ENCODE peak calls at places on chromosomes 13 and 19, in six cellular contexts. K is left ventricle myocardium inferior, L is tibial artery, N is A549, T is neural progenitor cell, Q is cardiac muscle cell. W is an unnamed sample.
A peak's percentile ranks its signal among the peaks of the same experiment; 100 is the strongest.

GRCh38 chr13:50129923-50130685 is 114.9 kb downstream of the KCNRG start:
- DNase-seq in L (peak; percentile 80), K (peak; percentile 37), Q (peak; percentile 61), T (peak; percentile 76), N (peak; percentile 6), W (no peak)

GRCh38 chr13:48737689-48738088 is 84.0 kb downstream of the CYSLTR2 start:
- DNase-seq in T (no peak), N (no peak), K (no peak), L (no peak), Q (no peak), W (no peak)

GRCh38 chr13:46648166-46648607 is 95.2 kb downstream of the LRCH1 start:
- DNase-seq in T (peak; percentile 39), K (no peak), N (no peak), Q (no peak), L (no peak), W (peak; percentile 19)

GRCh38 chr19:49906879-49907564 is 10.3 kb upstream of the IL4I1 start:
- DNase-seq in T (no peak), L (no peak), N (no peak), K (no peak), Q (no peak), W (no peak)

GRCh38 chr13:32426191-32426980 is 1.5 kb downstream of the N4BP2L1 start:
- DNase-seq in L (no peak), T (no peak), Q (no peak), N (no peak), K (no peak), W (no peak)

GRCh38 chr13:42039946-42040729 is 8.3 kb upstream of the DGKH start:
- DNase-seq in K (peak; percentile 95), T (peak; percentile 87), Q (peak; percentile 94), L (peak; percentile 90), N (peak; percentile 67), W (peak; percentile 49)

GRCh38 chr19:35755550-35756371 is 1.1 kb downstream of the HSPB6 start:
- DNase-seq in K (peak; percentile 90), L (peak; percentile 87), N (no peak), T (peak; percentile 47), Q (peak; percentile 92), W (no peak)

GRCh38 chr13:74131206-74131605 is 3.0 kb downstream of the KLF12 start:
- DNase-seq in L (no peak), T (no peak), N (no peak), K (no peak), Q (no peak), W (no peak)

GRCh38 chr13:110353339-110353977 is 46.4 kb downstream of the COL4A2 start:
- DNase-seq in N (no peak), T (no peak), K (no peak), Q (no peak), L (no peak), W (no peak)

GRCh38 chr19:7348587-7349230 is at the start of gene ARHGEF18:
- DNase-seq in K (peak; percentile 23), Q (no peak), T (no peak), N (no peak), L (peak; percentile 35), W (no peak)

GRCh38 chr13:100608906-100609305 is 20.3 kb upstream of the GGACT start:
- DNase-seq in T (no peak), L (no peak), N (no peak), Q (no peak), K (no peak), W (no peak)

GRCh38 chr13:103328899-103329298 is 262.7 kb upstream of the SLC10A2 start:
- DNase-seq in Q (peak; percentile 18), K (no peak), T (no peak), N (no peak), L (no peak), W (no peak)

GRCh38 chr13:20332361-20333096 is 100.4 kb upstream of the GJB6 start:
- DNase-seq in T (no peak), Q (peak; percentile 47), K (no peak), L (peak; percentile 42), N (no peak), W (no peak)

GRCh38 chr19:51644636-51645271 is 1.9 kb downstream of the SIGLEC14 start:
- DNase-seq in K (no peak), Q (peak; percentile 1), N (no peak), T (no peak), L (no peak), W (no peak)

GRCh38 chr19:17562097-17562496 is 6.6 kb downstream of the COLGALT1 start:
- DNase-seq in L (no peak), Q (no peak), N (no peak), T (no peak), K (no peak), W (no peak)

GRCh38 chr19:15436012-15436825 is 13.5 kb downstream of the WIZ start:
- DNase-seq in N (no peak), K (no peak), Q (no peak), T (no peak), L (no peak), W (no peak)

GRCh38 chr19:41555752-41556151 is 20.2 kb upstream of the CEACAM21 start:
- DNase-seq in L (no peak), K (no peak), T (no peak), N (no peak), Q (no peak), W (no peak)

GRCh38 chr19:49930483-49931011 is 1.2 kb upstream of the NUP62 start:
- DNase-seq in L (no peak), T (no peak), K (peak; percentile 34), Q (peak; percentile 27), N (no peak), W (peak; percentile 11)

GRCh38 chr19:1000095-1000494 is at the start of gene GRIN3B:
- DNase-seq in N (peak; percentile 80), T (peak; percentile 90), K (no peak), L (no peak), Q (peak; percentile 50), W (no peak)

GRCh38 chr19:50478901-50479715 is 2.5 kb upstream of the GARIN5A start:
- DNase-seq in N (peak; percentile 92), K (no peak), L (no peak), Q (peak; percentile 49), T (peak; percentile 59), W (no peak)

GRCh38 chr13:81987159-81987558 is 1646.2 kb upstream of the SPRY2 start:
- DNase-seq in L (no peak), K (no peak), Q (no peak), N (no peak), T (peak; percentile 29), W (no peak)

DNA sequence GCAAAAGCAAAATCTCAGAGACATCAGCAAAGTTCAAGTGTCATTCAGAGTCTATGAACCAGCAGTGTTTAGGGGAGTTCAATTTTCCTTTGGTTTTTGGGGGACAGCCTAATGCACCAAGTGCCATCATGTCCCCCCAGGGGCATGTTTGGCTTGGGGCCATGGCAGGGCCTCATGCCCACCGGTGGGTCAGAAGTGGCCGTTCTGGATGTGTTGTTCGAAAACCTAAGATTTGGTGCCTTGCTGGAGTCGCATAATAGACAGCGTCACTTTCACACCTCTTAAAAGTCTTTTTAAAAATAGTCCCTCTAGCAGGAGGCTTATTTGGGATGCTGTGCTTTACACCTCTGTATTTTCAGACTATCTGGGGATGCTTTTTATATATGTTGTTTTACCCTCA is 250.1 kb downstream of the ZNF536 start:
- DNase-seq in N (no peak), Q (no peak), K (no peak), L (no peak), T (no peak), W (no peak)
- H3K27ac ChIP-seq in N (no peak overlapping the region), Q (no peak overlapping the region), K (no peak overlapping the region), L (no peak overlapping the region), T (no peak overlapping the region), W (no peak overlapping the region)

GRCh38 chr19:14000691-14001365 is 5.3 kb downstream of the RFX1 start:
- DNase-seq in T (no peak), K (peak; percentile 9), Q (no peak), L (no peak), N (no peak), W (no peak)
- H3K4me1 ChIP-seq in T (no peaks in the 10 kb centered on the region), K (peaks cover 50% of the 10 kb centered on the region), Q (no peaks in the 10 kb centered on the region), L (peaks cover 33% of the 10 kb centered on the region), N (peaks cover 14% of the 10 kb centered on the region), W (no peaks in the 10 kb centered on the region)

GRCh38 chr19:54186351-54186750 is 3.0 kb downstream of the MBOAT7 start:
- DNase-seq in L (no peak), T (no peak), Q (no peak), K (no peak), N (no peak), W (no peak)
- H3K27ac ChIP-seq in L (no peak overlapping the region), T (no peak overlapping the region), Q (no peak overlapping the region), K (no peak overlapping the region), N (no peak overlapping the region), W (no peak overlapping the region)

GRCh38 chr19:19460761-19461265 is 54.5 kb downstream of the TSSK6 start:
- DNase-seq in L (peak; percentile 78), Q (peak; percentile 48), K (peak; percentile 69), N (no peak), T (peak; percentile 47), W (no peak)
- H3K4me1 ChIP-seq in L (peaks cover 64% of the 10 kb centered on the region), Q (peaks cover 56% of the 10 kb centered on the region), K (peaks cover 77% of the 10 kb centered on the region), N (peaks cover 6% of the 10 kb centered on the region), T (peaks cover 61% of the 10 kb centered on the region), W (peaks cover 50% of the 10 kb centered on the region)

GRCh38 chr19:2983351-2984195 is 6.2 kb downstream of the TLE6 start:
- DNase-seq in K (peak; percentile 74), N (no peak), Q (peak; percentile 90), T (peak; percentile 92), L (peak; percentile 85), W (peak; percentile 77)
- H3K27ac ChIP-seq in K (peak overlapping the region; percentile 77), N (no peak overlapping the region), Q (peak overlapping the region; percentile 69), T (no peak overlapping the region), L (peak overlapping the region; percentile 86), W (no peak overlapping the region)

DNA sequence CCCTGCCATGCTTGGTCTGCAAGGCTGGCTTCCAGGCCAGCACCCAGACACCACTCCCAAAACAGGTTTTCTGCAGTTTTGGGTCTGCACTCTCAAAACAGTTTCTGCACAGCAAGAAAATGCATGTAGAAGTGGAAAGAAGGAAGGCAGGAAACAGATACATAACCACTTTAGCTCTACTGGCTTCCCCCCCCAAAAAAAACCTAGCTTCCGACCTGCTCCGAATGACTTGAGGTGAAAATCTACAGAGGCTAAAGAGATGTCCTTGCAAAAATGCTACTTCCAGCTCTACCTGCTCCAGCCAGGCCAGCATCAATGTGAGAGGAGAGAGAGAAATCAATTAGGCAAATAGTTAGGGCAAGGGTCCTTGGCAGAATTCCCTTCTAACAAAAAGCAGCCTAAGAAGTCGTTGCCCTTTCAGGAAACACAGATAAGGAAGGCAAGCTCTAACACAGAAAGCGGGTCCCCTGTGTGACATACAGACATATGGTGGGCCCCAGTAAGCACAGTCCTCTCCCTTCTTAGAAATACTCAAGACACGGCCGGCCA is 3.4 kb downstream of the C19orf12 start:
- DNase-seq in Q (no peak), L (no peak), N (no peak), K (no peak), T (no peak), W (no peak)
- H3K4me1 ChIP-seq in Q (peaks cover 23% of the 10 kb centered on the region), L (peaks cover 37% of the 10 kb centered on the region), N (peaks cover 17% of the 10 kb centered on the region), K (peaks cover 95% of the 10 kb centered on the region), T (peaks cover 7% of the 10 kb centered on the region), W (no peaks in the 10 kb centered on the region)

DNA sequence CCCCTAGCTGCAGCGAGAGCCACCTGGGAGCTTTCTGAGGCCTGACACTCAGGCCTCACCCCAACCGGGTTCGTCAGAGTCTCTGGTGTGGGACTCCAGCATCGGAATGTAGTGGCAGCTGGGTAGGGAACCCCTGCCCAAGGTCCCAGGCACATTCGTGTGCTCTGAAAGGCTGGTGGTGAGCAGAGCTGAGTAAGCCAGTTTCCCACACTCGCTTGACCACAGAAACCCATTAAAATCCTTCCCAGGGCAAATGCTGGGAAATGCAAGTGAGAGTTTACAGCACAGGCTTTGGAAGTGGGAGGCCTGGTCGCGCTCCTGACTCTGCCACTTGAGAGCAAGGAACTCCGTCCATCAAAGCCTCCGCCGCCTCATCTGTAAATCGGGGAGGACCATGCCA is 4.2 kb downstream of the TRAPPC6A start:
- DNase-seq in K (no peak), Q (no peak), L (no peak), T (no peak), N (no peak), W (no peak)
- H3K27ac ChIP-seq in K (no peak overlapping the region), Q (no peak overlapping the region), L (no peak overlapping the region), T (no peak overlapping the region), N (no peak overlapping the region), W (no peak overlapping the region)